ENCODE peak calls at places on chromosome 19, in eight cellular contexts. W is ovary, I is tibial artery, L is heart left ventricle, A is psoas muscle, K is left ventricle myocardium inferior, B is uterus, D is body of pancreas. E is an unnamed sample.

GRCh38 chr19:13823256-13823655 is 28.0 kb downstream of the ZSWIM4 start:
- DNase-seq in D (no peak), L (peak; percentile 62), W (no peak), B (no peak), A (peak; percentile 81), I (peak; percentile 75), K (peak; percentile 69), E (peak; percentile 82)

GRCh38 chr19:45558399-45558878 is 26.2 kb downstream of the OPA3 start:
- DNase-seq in D (peak; percentile 50), B (no peak), L (no peak), I (no peak), K (no peak), A (no peak), W (no peak), E (peak; percentile 58)

GRCh38 chr19:45117167-45117594 is 24.2 kb downstream of the PPP1R37 start:
- DNase-seq in D (no peak), I (no peak), B (no peak), L (no peak), W (no peak), K (no peak), A (no peak), E (no peak)

GRCh38 chr19:55738302-55738701 is at the start of gene NLRP9:
- DNase-seq in B (no peak), I (no peak), L (no peak), D (no peak), K (no peak), W (no peak), A (no peak), E (no peak)

GRCh38 chr19:12785431-12786011 is 5.8 kb upstream of the JUNB start:
- DNase-seq in L (peak; percentile 55), A (no peak), I (no peak), D (no peak), B (no peak), W (no peak), K (no peak), E (peak; percentile 73)

GRCh38 chr19:5968431-5969373 is 9.2 kb downstream of the RANBP3 start:
- DNase-seq in L (no peak), B (no peak), A (no peak), I (no peak), D (peak; percentile 64), W (no peak), K (no peak), E (peak; percentile 45)

GRCh38 chr19:41308450-41309224 is 1.3 kb upstream of the CCDC97 start:
- DNase-seq in B (peak; percentile 95), I (peak; percentile 96), W (peak; percentile 94), L (peak; percentile 94), A (peak; percentile 97), K (peak; percentile 93), D (peak; percentile 98), E (peak; percentile 94)

GRCh38 chr19:48632692-48633147 is 4.5 kb downstream of the DBP start:
- DNase-seq in D (no peak), I (no peak), L (no peak), A (no peak), B (no peak), W (peak; percentile 20), K (no peak), E (no peak)

GRCh38 chr19:28027116-28027515 is 1185.8 kb downstream of the UQCRFS1 start:
- DNase-seq in B (no peak), K (no peak), I (no peak), L (no peak), D (no peak), A (no peak), W (no peak), E (no peak)

GRCh38 chr19:40320558-40320935 is 27.6 kb downstream of the C19orf47 start:
- DNase-seq in A (no peak), K (no peak), D (no peak), I (no peak), B (no peak), L (no peak), W (no peak), E (no peak)

GRCh38 chr19:11091343-11092153 is 2.3 kb downstream of the LDLR start:
- DNase-seq in K (no peak), I (peak; percentile 78), L (peak; percentile 51), A (peak; percentile 59), W (peak; percentile 57), B (peak; percentile 90), D (peak; percentile 71), E (peak; percentile 70)

GRCh38 chr19:57512845-57513244 is 13.1 kb downstream of the ZNF773 start:
- DNase-seq in B (no peak), L (no peak), W (no peak), D (no peak), A (no peak), I (no peak), K (no peak), E (no peak)

GRCh38 chr19:50051964-50052363 is 26.2 kb downstream of the ZNF473 start:
- DNase-seq in B (no peak), D (no peak), A (no peak), W (no peak), K (no peak), L (no peak), I (no peak), E (no peak)

GRCh38 chr19:51548213-51548651 is 16.8 kb upstream of the SIGLEC6 start:
- DNase-seq in K (no peak), L (no peak), W (no peak), I (no peak), D (no peak), A (no peak), B (no peak), E (no peak)

GRCh38 chr19:45016388-45017314 is 15.4 kb downstream of the RELB start:
- DNase-seq in K (peak; percentile 40), I (peak; percentile 73), L (peak; percentile 44), A (peak; percentile 72), D (peak; percentile 84), W (peak; percentile 47), B (no peak), E (peak; percentile 69)

GRCh38 chr19:38793186-38793585 is 4.2 kb downstream of the LGALS7B start:
- DNase-seq in D (no peak), A (no peak), K (no peak), W (no peak), I (no peak), L (no peak), B (no peak), E (no peak)

GRCh38 chr19:54208784-54209057 is 8.1 kb downstream of the RPS9 start:
- DNase-seq in B (no peak), L (no peak), K (no peak), I (no peak), D (peak; percentile 36), A (no peak), W (no peak), E (no peak)

GRCh38 chr19:8900421-8900820 is 68.2 kb downstream of the MBD3L1 start:
- DNase-seq in I (no peak), L (no peak), A (no peak), W (no peak), B (no peak), K (no peak), D (no peak), E (no peak)

GRCh38 chr19:49533551-49534488 is 6.0 kb downstream of the RCN3 start:
- DNase-seq in I (peak; percentile 87), W (peak; percentile 89), B (peak; percentile 69), D (peak; percentile 86), L (peak; percentile 84), A (peak; percentile 89), K (peak; percentile 81), E (peak; percentile 92)

GRCh38 chr19:51628153-51628939 is 1.9 kb downstream of the SIGLEC5 start:
- DNase-seq in A (no peak), D (no peak), L (no peak), B (no peak), I (no peak), W (no peak), K (no peak), E (no peak)

DNA sequence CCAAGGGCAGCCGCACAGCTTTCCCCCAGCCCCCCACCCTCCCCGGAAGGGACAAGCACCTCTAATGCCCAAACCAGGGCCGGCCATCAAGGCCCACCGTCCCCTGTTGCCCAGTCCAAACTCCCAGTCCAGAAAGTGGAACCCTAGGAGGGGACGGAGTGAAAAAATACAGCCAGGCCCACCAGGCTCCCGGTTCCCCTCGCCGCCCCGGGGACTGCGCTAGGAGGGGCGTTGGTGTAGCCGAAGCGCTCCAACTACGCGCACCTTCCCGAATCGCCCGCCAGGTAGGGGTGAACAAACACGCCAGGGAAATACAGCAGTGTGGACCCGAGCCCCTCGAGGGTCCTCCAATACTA is 1.3 kb downstream of the KLF16 start:
- DNase-seq in A (no peak), K (no peak), W (no peak), L (no peak), B (no peak), I (no peak), D (no peak), E (no peak)
- H3K27me3 ChIP-seq in A (no peaks in the 10 kb centered on the region), K (no peaks in the 10 kb centered on the region), W (no peaks in the 10 kb centered on the region), L (no peaks in the 10 kb centered on the region), B (no peaks in the 10 kb centered on the region), I (no peaks in the 10 kb centered on the region), D (no peaks in the 10 kb centered on the region), E (no peaks in the 10 kb centered on the region)

DNA sequence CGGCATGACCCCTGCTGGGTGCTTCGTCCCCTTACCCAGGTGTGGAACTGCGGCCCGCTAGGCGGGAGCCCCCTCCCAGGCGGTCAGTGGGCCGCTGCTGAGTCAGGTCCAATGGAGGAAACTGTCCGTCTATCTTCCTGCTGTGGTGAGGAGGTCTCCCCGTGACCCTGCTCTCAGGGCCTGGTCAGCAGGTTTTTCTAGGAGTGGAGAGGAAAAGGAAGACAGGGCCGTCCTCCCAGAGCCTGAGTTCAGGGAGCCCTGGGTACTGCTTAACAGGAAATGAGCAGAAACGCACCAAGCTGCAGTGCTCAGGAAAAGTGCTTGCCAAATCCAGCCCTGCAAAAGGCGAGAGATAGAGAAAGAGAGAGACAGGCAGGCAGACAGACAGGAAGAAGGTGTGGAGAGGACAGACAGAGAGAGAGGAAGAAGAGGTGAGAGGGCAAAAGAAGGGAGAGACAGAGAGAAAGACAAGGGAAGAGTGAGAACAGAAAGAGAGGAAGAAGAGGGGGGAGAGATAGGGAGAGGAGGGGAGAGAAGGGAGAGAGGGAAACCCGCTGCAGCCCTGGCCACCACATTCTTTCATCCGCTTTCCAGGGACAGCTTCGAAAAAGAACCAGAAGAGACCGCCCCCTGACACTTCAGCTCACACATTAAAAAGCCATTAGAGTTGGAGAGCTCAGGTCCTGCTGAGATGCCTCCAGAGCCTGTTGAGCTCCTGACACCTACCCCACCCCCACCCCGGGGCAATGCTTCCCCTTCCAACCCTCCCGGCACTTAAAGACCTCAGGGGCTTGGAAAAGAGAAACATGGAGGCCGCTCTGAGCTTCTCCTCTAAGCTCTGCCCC is 10.1 kb downstream of the SH3GL1 start:
- DNase-seq in W (peak; percentile 38), K (peak; percentile 55), B (no peak), I (peak; percentile 76), L (peak; percentile 49), A (peak; percentile 66), D (no peak), E (peak; percentile 79)
- H3K4me1 ChIP-seq in W (peaks cover 32% of the 10 kb centered on the region), K (peaks cover 78% of the 10 kb centered on the region), B (peaks cover 35% of the 10 kb centered on the region), I (peaks cover 71% of the 10 kb centered on the region), L (peaks cover 77% of the 10 kb centered on the region), A (peaks cover 78% of the 10 kb centered on the region), D (peaks cover 59% of the 10 kb centered on the region), E (no peaks in the 10 kb centered on the region)

GRCh38 chr19:16509141-16510061 is 13.2 kb downstream of the C19orf44 start:
- DNase-seq in I (no peak), B (no peak), W (no peak), L (peak; percentile 75), D (no peak), A (no peak), K (peak; percentile 44), E (no peak)
- H3K27ac ChIP-seq in I (no peak overlapping the region), B (no peak overlapping the region), W (no peak overlapping the region), L (peak overlapping the region; percentile 29), D (no peak overlapping the region), A (no peak overlapping the region), K (peak overlapping the region; percentile 54), E (no peak overlapping the region)

DNA sequence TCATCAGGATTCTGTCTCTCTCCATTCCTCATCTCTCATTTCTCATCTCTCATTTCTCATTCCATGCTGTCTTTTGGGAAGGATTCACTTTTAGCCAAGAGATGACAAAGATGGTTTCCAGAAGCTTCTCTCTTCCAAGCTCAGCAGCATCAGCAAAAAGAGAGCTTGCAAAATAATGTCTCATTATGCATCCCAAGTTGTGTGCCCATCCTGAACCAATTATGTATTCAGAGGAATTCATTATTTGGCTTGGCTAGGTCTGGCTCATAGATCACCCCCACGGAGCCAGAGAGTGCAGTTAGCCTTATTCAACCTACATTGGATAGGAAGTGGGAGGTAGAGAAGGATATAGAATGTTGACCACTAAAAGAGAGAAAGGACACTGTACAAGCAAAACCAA is 5.3 kb upstream of the OLFM2 start:
- DNase-seq in A (no peak), W (no peak), L (no peak), K (no peak), D (no peak), I (no peak), B (no peak), E (no peak)
- H3K27me3 ChIP-seq in A (no peaks in the 10 kb centered on the region), W (no peaks in the 10 kb centered on the region), L (peaks cover 10% of the 10 kb centered on the region), K (peaks cover 73% of the 10 kb centered on the region), D (no peaks in the 10 kb centered on the region), I (peaks cover 6% of the 10 kb centered on the region), B (no peaks in the 10 kb centered on the region), E (no peaks in the 10 kb centered on the region)

E was measured in aorta.